ENCODE peak calls at places on chromosomes 3 and 15, in six cellular contexts. W is pancreas, V is GM23338, B is fibroblast of the aortic adventitia, C is HFF-Myc, Y is uterus. P is an unnamed sample.

GRCh38 chr3:114496021-114496434 is 202.2 kb downstream of the TIGIT start:
- DNase-seq in W (no peak), C (no peak), B (peak), Y (no peak), V (no peak), P (no peak)

GRCh38 chr3:178198329-178198728 is 337.9 kb upstream of the KCNMB2 start:
- DNase-seq in V (no peak), Y (no peak), W (no peak), C (no peak), B (peak), P (no peak)

GRCh38 chr3:17825298-17825697 is 82.9 kb upstream of the TBC1D5 start:
- DNase-seq in V (no peak), Y (no peak), W (no peak), B (no peak), C (no peak), P (no peak)

GRCh38 chr3:108036984-108037741 is 53.7 kb downstream of the CD47 start:
- DNase-seq in V (no peak), B (no peak), W (no peak), Y (no peak), C (peak), P (peak)

GRCh38 chr3:185585523-185585861 is 603 bp upstream of the SENP2 start:
- DNase-seq in W (no peak), V (no peak), Y (no peak), B (no peak), C (no peak), P (no peak)

GRCh38 chr15:71443538-71443937 is 328.3 kb downstream of the THSD4 start:
- DNase-seq in V (peak), B (peak), W (no peak), Y (peak), C (peak), P (peak)

GRCh38 chr3:157906627-157907026 is 199.6 kb downstream of the SHOX2 start:
- DNase-seq in W (no peak), B (peak), Y (no peak), C (peak), V (no peak), P (no peak)

GRCh38 chr3:171809513-171810277 is 588 bp downstream of the PLD1 start:
- DNase-seq in B (peak), C (no peak), V (peak), W (no peak), Y (peak), P (no peak)

GRCh38 chr3:131846296-131846924 is 188.4 kb downstream of the CPNE4 start:
- DNase-seq in V (no peak), C (no peak), W (no peak), Y (no peak), B (no peak), P (no peak)

GRCh38 chr3:147655236-147655635 is 246.1 kb downstream of the ZIC1 start:
- DNase-seq in Y (no peak), B (peak), C (no peak), V (no peak), W (no peak), P (peak)

GRCh38 chr3:155243512-155243921 is 50.0 kb downstream of the STRIT1 start:
- DNase-seq in C (no peak), Y (no peak), B (peak), V (no peak), W (no peak), P (no peak)

GRCh38 chr3:42476225-42477160 is 25.9 kb upstream of the VIPR1 start:
- DNase-seq in W (no peak), B (peak), Y (no peak), C (no peak), V (no peak), P (no peak)

GRCh38 chr3:71926242-71926560 is 141.3 kb upstream of the PROK2 start:
- DNase-seq in C (no peak), Y (peak), W (no peak), V (peak), B (peak), P (peak)

GRCh38 chr3:126978291-126978690 is 4.6 kb upstream of the PLXNA1 start:
- DNase-seq in W (no peak), V (no peak), B (no peak), C (no peak), Y (no peak), P (no peak)

GRCh38 chr3:107855710-107856109 is 235.1 kb downstream of the CD47 start:
- DNase-seq in C (peak), Y (no peak), W (no peak), V (peak), B (peak), P (no peak)

GRCh38 chr3:42264399-42265058 is 1.5 kb downstream of the CCK start:
- DNase-seq in B (peak), W (peak), Y (no peak), V (peak), C (no peak), P (no peak)

GRCh38 chr3:113839551-113839950 is 963 bp downstream of the GRAMD1C start:
- DNase-seq in B (no peak), Y (no peak), W (no peak), C (no peak), V (no peak), P (no peak)

GRCh38 chr3:184284696-184285095 is 8.9 kb downstream of the ECE2 start:
- DNase-seq in W (no peak), V (peak), C (peak), Y (no peak), B (peak), P (peak)

GRCh38 chr3:171306631-171307030 is 153.6 kb downstream of the TNIK start:
- DNase-seq in Y (peak), V (peak), B (peak), C (no peak), W (no peak), P (peak)

GRCh38 chr3:178676942-178677606 is 140.8 kb downstream of the KCNMB2 start:
- DNase-seq in C (peak), B (no peak), Y (no peak), V (no peak), W (no peak), P (no peak)

GRCh38 chr15:60695713-60696522 is 217.0 kb upstream of the ICE2 start:
- DNase-seq in Y (no peak), B (no peak), C (no peak), W (no peak), V (no peak), P (no peak)

GRCh38 chr3:33061782-33062181 is 35.2 kb downstream of the GLB1 start:
- DNase-seq in Y (no peak), C (peak), W (no peak), B (peak), V (no peak), P (no peak)

GRCh38 chr3:21645121-21645897 is 105.7 kb downstream of the ZNF385D start:
- DNase-seq in Y (peak), V (no peak), B (peak), W (no peak), C (no peak), P (no peak)

GRCh38 chr3:28743843-28744242 is 395.2 kb upstream of the AZI2 start:
- DNase-seq in W (no peak), V (no peak), B (no peak), Y (no peak), C (no peak), P (no peak)

GRCh38 chr15:89533861-89534544 is 37.6 kb upstream of the RHCG start:
- DNase-seq in V (no peak), Y (no peak), B (peak), W (no peak), C (no peak), P (peak)

GRCh38 chr3:69738291-69738690 is 973 bp upstream of the MITF start:
- DNase-seq in C (no peak), V (no peak), Y (no peak), B (peak), W (no peak), P (no peak)
- H3K4me3 ChIP-seq in C (peak), V (peak), Y (peak), B (peak), W (peak), P (peak)

DNA sequence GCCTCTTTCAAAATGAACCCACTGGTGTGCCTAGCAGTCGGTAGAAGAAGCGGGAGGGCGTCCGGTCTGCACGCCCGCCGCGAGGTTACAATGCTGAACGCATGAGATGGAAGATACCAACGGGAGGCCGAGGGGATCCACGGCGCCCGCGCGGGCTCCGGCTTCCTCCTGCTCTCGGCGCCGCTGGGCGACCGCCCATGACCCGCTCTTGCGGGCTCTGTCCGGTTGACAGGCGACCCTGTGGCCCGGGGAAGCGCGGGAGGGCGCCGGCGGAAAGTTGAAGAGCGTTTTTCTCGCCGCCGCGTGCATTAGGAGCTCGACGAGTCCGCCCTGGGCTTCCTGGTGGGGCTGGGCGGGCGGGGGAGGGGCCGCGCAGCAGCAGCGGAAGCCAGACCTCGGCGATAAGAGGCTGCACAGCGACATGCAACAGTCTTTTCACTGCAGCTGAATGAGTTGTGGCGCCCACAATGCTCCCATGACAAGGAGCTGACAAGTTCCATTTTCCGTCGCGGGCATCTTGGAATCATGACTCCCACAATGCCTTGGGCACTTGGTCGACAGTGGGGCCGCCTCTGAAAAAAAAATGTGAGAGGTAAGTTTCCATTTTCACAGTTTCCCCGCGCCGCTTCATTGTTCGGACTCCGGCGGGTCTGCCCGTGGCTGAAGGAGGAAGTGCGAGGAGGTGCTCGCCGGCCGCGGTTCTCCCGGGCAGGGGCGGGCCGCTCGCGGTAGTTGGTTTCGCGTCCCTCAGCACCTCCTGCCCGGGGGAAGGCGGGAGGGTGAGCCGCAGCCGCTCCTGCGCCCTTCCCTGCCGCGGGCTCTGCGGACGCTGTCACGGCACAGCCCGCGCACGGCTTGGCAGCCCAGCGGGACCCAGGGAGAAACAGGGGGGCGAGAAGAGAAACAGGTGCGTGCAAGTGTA is at the start of gene MBNL1:
- DNase-seq in V (peak), Y (peak), B (peak), W (peak), C (peak), P (no peak)
- TF ChIP-seq CTCF in V (no peak), Y (no peak), B (no peak), W (no peak), C (no peak), P (no peak)

GRCh38 chr3:57592306-57592705 is 4.8 kb downstream of the ARF4 start:
- DNase-seq in W (no peak), V (no peak), B (no peak), Y (no peak), C (no peak), P (no peak)

GRCh38 chr3:57594576-57594975 is 2.6 kb downstream of the ARF4 start:
- DNase-seq in V (no peak), W (no peak), C (no peak), Y (no peak), B (no peak), P (no peak)

GRCh38 chr3:57597240-57597972 is at the start of gene ARF4:
- DNase-seq in C (peak), Y (peak), W (peak), V (peak), B (peak), P (peak)

GRCh38 chr3:57596495-57597239 is 477 bp downstream of the ARF4 start:
- DNase-seq in W (peak), C (no peak), B (peak), V (peak), Y (peak), P (peak)

DNA sequence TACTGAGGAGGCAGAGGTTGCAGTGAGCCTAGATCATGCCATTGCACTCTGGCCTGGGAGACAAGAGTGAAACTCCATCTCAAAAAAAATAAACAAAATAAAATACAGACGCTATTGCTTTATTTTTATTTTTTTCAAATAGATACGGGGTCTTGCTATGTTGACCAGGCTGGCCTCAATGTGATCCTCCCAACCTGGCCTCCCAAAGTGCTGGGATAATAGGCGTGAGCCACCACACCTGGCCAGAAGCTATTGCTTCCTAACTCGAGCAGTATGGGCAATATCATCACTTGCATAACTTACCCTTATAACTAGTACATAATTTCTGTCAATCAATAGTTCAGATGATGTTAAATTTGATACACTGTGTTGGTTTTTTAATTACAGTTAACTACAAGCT is 3.0 kb downstream of the ARF4 start:
- DNase-seq in Y (no peak), W (no peak), V (no peak), B (no peak), C (no peak), P (no peak)
- H3K4me3 ChIP-seq in Y (no peak), W (no peak), V (no peak), B (peak), C (peak), P (peak)

GRCh38 chr3:176430244-176430893 is 766.9 kb downstream of the TBL1XR1 start:
- DNase-seq in W (no peak), Y (no peak), C (peak), V (peak), B (peak), P (peak)
- TF ChIP-seq CTCF in W (peak), Y (peak), C (peak), V (peak), B (peak), P (peak)

GRCh38 chr3:112298781-112299180 is 4.8 kb upstream of the SLC9C1 start:
- DNase-seq in Y (no peak), V (no peak), W (no peak), B (no peak), C (no peak), P (no peak)

GRCh38 chr3:112289011-112289410 is 5.0 kb downstream of the SLC9C1 start:
- DNase-seq in C (no peak), B (no peak), Y (no peak), W (no peak), V (no peak), P (no peak)

GRCh38 chr3:112297714-112298113 is 3.7 kb upstream of the SLC9C1 start:
- DNase-seq in W (no peak), V (no peak), Y (no peak), C (no peak), B (no peak), P (no peak)

DNA sequence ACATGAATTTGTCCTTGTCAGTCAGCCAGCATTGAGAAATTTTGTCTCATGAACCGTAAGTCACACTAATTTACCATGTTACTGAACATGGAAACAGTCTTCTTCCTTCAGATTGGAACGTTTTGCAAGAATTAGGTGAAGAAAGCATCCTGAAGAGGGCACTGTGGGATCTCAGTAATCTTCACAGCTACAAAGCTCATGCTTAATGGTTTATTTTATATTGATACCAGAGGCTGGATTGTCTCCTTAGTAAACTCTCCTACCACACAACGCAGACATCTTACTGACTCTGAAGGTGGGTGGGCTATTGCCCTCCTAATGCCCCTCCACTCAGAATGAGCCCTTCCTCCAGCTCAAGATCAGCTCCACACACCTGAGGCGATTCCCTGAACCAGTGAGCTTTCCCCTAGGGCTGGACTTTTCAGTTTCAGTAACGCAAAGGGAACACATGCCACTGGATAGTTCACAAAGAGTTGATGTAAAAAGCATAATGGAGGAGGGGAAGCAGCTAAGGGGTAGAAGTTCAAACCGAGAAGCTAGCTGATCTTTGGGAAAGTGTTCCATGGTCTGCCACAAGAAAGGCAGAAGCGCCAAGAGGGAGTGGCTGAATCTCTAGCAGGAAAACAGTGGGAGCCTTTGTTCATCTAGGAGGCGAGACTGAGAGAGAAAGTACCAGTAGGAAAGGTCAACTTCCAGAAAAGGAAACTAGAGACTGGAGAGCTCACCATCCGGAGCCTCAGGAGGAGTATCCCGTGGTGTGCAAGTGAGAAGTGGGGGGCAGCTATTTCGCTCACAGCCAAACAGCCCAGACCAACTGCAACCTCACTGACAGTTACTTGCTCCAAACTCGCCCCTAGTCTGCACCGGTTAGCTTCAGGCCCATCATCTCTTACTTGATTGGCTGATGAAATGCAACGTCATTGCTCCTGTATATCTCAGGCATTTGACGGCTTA is at the start of gene SLC9C1:
- DNase-seq in C (peak), V (peak), Y (peak), W (no peak), B (peak), P (peak)
- H3K4me3 ChIP-seq in C (peak), V (peak), Y (peak), W (no peak), B (peak), P (peak)

DNA sequence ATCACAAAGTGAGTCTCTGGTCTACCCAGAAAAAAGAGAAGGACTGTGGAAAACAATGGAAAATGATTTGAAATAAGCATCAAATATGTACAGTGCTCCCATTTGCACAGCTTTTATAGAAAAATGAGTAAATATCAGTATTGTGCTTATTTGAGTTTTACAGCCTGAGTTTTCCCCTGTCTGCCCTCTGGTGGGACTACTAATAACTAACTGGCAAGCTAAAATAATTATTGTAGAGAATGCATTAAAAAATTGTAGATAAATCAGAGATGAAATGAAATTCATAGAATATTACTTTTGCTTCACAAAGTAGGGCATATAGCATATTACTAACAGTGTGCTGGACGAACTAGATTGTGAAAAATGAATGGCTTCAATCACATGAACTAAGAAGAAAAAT is 287.1 kb downstream of the NAALADL2 start:
- DNase-seq in B (peak), C (no peak), Y (no peak), W (no peak), V (no peak), P (no peak)
- TF ChIP-seq CTCF in B (peak), C (peak), Y (no peak), W (no peak), V (no peak), P (peak)

GRCh38 chr3:188947401-188947982 is 224.3 kb upstream of the TPRG1 start:
- DNase-seq in B (peak), C (peak), V (peak), W (peak), Y (peak), P (peak)
- H3K4me3 ChIP-seq in B (peak), C (peak), V (peak), W (peak), Y (peak), P (peak)

GRCh38 chr3:120442975-120443517 is 7.7 kb downstream of the FSTL1 start:
- DNase-seq in W (no peak), Y (no peak), C (no peak), V (peak), B (no peak), P (no peak)
- TF ChIP-seq CTCF in W (no peak), Y (peak), C (peak), V (peak), B (peak), P (peak)

DNA sequence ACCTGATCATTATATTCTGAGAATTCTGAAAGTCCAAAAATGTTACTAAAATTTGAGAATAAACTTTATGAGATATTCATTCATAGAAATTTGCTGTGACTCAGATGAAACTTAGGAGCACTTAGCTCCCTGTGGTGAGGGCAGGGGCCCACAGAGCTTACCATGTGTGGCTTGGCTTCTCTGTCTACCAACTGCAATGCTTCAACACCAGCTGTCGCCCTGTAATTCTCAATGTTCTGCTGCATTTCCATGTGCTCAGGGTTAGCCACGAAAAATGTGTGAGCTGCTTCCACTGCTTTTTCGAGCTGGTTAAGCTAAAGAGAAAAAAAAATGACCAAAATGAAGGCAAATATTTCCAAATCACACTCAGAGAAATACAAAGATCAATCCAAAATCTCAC is 125.6 kb downstream of the P3H2 start:
- DNase-seq in V (peak), C (no peak), B (no peak), W (no peak), Y (no peak), P (peak)
- H3K4me3 ChIP-seq in V (no peak), C (no peak), B (no peak), W (no peak), Y (no peak), P (no peak)

P was measured in astrocyte of the cerebellum.